ENCODE peak calls at places on chromosome 17, in eight cellular contexts. Q, L, A, B, O, I, M and R are unnamed samples.

GRCh38 chr17:73710095-73710592 is 65.9 kb upstream of the SDK2 start:
- DNase-seq in L (peak; percentile 89), Q (peak; percentile 83), B (peak; percentile 72), O (peak; percentile 37), I (peak; percentile 29), M (peak; percentile 80), A (peak; percentile 17), R (peak; percentile 72)

GRCh38 chr17:4074831-4075495 is 67.9 kb downstream of the ZZEF1 start:
- DNase-seq in B (peak; percentile 59), A (peak; percentile 32), I (peak; percentile 16), Q (peak; percentile 61), O (no peak), L (no peak), M (no peak), R (peak; percentile 58)

GRCh38 chr17:12898110-12898509 is 108.8 kb downstream of the ARHGAP44 start:
- DNase-seq in B (no peak), L (no peak), Q (no peak), O (no peak), A (no peak), M (no peak), I (no peak), R (no peak)

GRCh38 chr17:46198233-46198632 is 5.0 kb upstream of the KANSL1 start:
- DNase-seq in M (no peak), L (no peak), A (no peak), I (no peak), B (no peak), Q (no peak), O (no peak), R (no peak)

GRCh38 chr17:81419886-81420768 is 24.9 kb downstream of the BAHCC1 start:
- DNase-seq in B (no peak), Q (no peak), O (no peak), L (no peak), M (peak; percentile 59), I (no peak), A (no peak), R (no peak)

GRCh38 chr17:42286411-42287295 is 1.6 kb upstream of the STAT5A start:
- DNase-seq in I (no peak), B (no peak), Q (no peak), A (no peak), L (no peak), O (no peak), M (no peak), R (peak; percentile 53)

GRCh38 chr17:82021728-82022309 is 859 bp downstream of the CENPX start:
- DNase-seq in A (no peak), I (no peak), Q (peak; percentile 17), L (no peak), M (no peak), B (no peak), O (no peak), R (no peak)

GRCh38 chr17:51472670-51473069 is 212.3 kb downstream of the UTP18 start:
- DNase-seq in L (no peak), B (no peak), O (no peak), M (no peak), I (no peak), Q (no peak), A (no peak), R (no peak)

GRCh38 chr17:49471089-49471683 is 23.9 kb upstream of the NGFR start:
- DNase-seq in O (no peak), M (no peak), I (no peak), B (peak; percentile 83), Q (no peak), A (no peak), L (peak; percentile 23), R (peak; percentile 73)

GRCh38 chr17:72998343-72998742 is 94.1 kb downstream of the SLC39A11 start:
- DNase-seq in M (no peak), Q (no peak), O (no peak), A (no peak), I (no peak), B (no peak), L (no peak), R (peak; percentile 70)

GRCh38 chr17:80106176-80106575 is 4.8 kb downstream of the GAA start:
- DNase-seq in Q (no peak), A (no peak), M (no peak), O (no peak), I (no peak), L (no peak), B (no peak), R (no peak)

GRCh38 chr17:76546556-76547182 is 6.8 kb downstream of the PRCD start:
- DNase-seq in M (no peak), A (no peak), L (no peak), Q (peak; percentile 84), I (peak; percentile 55), B (no peak), O (no peak), R (no peak)

GRCh38 chr17:77516902-77517301 is 376.1 kb downstream of the SEC14L1 start:
- DNase-seq in B (no peak), M (no peak), O (no peak), Q (peak; percentile 84), L (no peak), I (no peak), A (no peak), R (no peak)

GRCh38 chr17:1039511-1040215 is 42.7 kb downstream of the TIMM22 start:
- DNase-seq in Q (peak; percentile 52), B (peak; percentile 80), I (no peak), A (no peak), L (peak; percentile 40), M (peak; percentile 83), O (no peak), R (peak; percentile 77)

GRCh38 chr17:60804831-60805230 is 127.2 kb downstream of the BCAS3 start:
- DNase-seq in Q (no peak), O (no peak), M (no peak), I (no peak), L (no peak), B (no peak), A (no peak), R (no peak)

GRCh38 chr17:77230436-77230830 is 89.7 kb downstream of the SEC14L1 start:
- DNase-seq in A (no peak), M (no peak), L (no peak), Q (no peak), O (no peak), I (no peak), B (no peak), R (no peak)

GRCh38 chr17:49955157-49955556 is 13.8 kb upstream of the DLX4 start:
- DNase-seq in B (no peak), I (no peak), O (no peak), L (no peak), Q (peak; percentile 17), M (no peak), A (no peak), R (no peak)

GRCh38 chr17:57853695-57854094 is 3.9 kb upstream of the MRPS23 start:
- DNase-seq in I (no peak), O (no peak), A (no peak), L (no peak), B (no peak), M (peak; percentile 33), Q (no peak), R (peak; percentile 33)

GRCh38 chr17:977163-977562 is 2.4 kb downstream of the NXN start:
- DNase-seq in A (no peak), M (no peak), L (no peak), I (no peak), Q (no peak), O (no peak), B (no peak), R (no peak)

GRCh38 chr17:47620503-47621245 is 29.0 kb upstream of the KPNB1 start:
- DNase-seq in O (no peak), B (no peak), A (no peak), M (no peak), L (no peak), Q (peak; percentile 71), I (peak; percentile 46), R (no peak)

GRCh38 chr17:72726936-72727335 is 365.6 kb downstream of the SLC39A11 start:
- DNase-seq in A (peak; percentile 58), L (no peak), O (no peak), B (no peak), M (no peak), Q (peak; percentile 61), I (no peak), R (no peak)